ENCODE peak calls at places on chromosomes 4 and X, in six cellular contexts. M is H1, H is SK-N-SH, V is K562, O is HepG2, K is GM12878. I is an unnamed sample.

GRCh38 chrX:7120578-7121219 is 26.8 kb upstream of the STS start:
- DNase-seq in M (no peak), H (no peak), V (no peak), O (peak), K (no peak), I (no peak)

GRCh38 chr4:186666750-186667149 is 56.9 kb downstream of the FAT1 start:
- DNase-seq in M (no peak), H (no peak), V (no peak), O (no peak), K (no peak), I (no peak)

GRCh38 chrX:135484636-135485289 is 35.7 kb upstream of the INTS6L start:
- DNase-seq in M (no peak), H (peak), V (peak), O (peak), K (no peak), I (peak)

GRCh38 chr4:168693750-168694470 is 197.1 kb downstream of the PALLD start:
- DNase-seq in M (no peak), H (no peak), V (no peak), O (no peak), K (no peak), I (no peak)

GRCh38 chrX:50697691-50698090 is 116.3 kb downstream of the SHROOM4 start:
- DNase-seq in M (no peak), H (no peak), V (no peak), O (no peak), K (no peak), I (no peak)

GRCh38 chr4:153927546-153927945 is 138.7 kb upstream of the SFRP2 start:
- DNase-seq in M (no peak), H (no peak), V (no peak), O (no peak), K (no peak), I (no peak)

GRCh38 chr4:1087371-1087770 is 26.0 kb downstream of the RNF212 start:
- DNase-seq in M (no peak), H (no peak), V (no peak), O (no peak), K (no peak), I (no peak)

GRCh38 chr4:158295053-158295452 is 84.8 kb downstream of the TMEM144 start:
- DNase-seq in M (no peak), H (no peak), V (no peak), O (peak), K (no peak), I (no peak)

GRCh38 chr4:38396845-38397547 is 267.0 kb upstream of the KLF3 start:
- DNase-seq in M (no peak), H (no peak), V (peak), O (no peak), K (no peak), I (no peak)

DNA sequence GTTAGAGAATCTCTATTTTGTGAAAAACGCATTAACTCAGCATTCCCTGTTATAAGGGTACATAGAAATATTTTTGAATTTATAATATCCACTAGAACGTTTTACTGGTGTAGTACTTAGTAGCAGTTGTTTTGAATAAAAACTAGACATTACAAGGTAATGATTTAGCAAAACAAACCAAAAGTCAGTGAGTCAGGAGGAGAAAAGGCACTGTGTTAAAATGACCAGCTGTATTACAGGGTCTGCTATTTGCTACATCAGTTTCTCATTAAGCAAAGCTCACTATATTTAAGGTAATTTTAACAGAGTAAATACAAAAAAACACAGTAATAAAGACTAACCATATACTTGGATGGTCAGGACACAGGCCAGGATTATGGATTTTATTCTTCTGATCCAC is 152.8 kb downstream of the RASL11B start:
- DNase-seq in M (no peak), H (no peak), V (no peak), O (no peak), K (no peak), I (no peak)
- H3K4me3 ChIP-seq in M (no peak), H (no peak), V (no peak), O (no peak), K (no peak), I (no peak)

GRCh38 chr4:56197387-56197786 is 189.9 kb downstream of the AASDH start:
- DNase-seq in M (no peak), H (no peak), V (no peak), O (no peak), K (no peak), I (no peak)
- TF ChIP-seq GABPA in M (no peak), H (no peak), V (no peak), O (no peak), K (no peak), I (no peak)

DNA sequence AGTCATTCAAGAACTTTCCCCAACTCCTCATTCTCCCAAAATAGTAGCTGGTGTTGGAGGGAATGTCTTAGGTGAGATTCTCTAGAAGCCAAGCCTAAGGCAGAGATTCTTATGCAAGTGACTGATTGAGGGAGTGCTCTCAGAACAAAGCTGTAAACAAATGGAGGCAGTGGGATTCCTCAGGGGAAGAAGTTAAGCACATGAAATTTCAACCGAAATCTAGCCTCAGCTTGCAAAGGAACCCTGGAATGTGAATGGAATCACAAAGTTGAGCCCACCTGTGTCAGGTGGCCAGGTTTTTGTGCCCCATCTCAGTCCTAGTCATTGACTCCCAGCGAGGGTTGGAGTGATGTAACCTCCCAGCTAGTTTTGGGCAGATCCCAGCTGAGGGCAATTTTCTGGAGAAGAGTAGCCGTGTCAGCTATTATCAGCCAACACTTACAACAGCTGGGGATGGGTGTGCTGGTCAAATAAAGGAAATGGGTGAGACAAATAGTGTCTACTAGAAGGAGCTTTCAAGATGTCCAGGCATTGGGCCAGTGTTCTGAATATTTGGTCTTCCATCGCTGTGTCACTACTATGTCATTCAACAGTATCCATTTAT is 29.7 kb upstream of the FGF2 start:
- DNase-seq in M (peak), H (no peak), V (peak), O (no peak), K (no peak), I (no peak)
- H3K4me3 ChIP-seq in M (no peak), H (no peak), V (no peak), O (no peak), K (no peak), I (no peak)

DNA sequence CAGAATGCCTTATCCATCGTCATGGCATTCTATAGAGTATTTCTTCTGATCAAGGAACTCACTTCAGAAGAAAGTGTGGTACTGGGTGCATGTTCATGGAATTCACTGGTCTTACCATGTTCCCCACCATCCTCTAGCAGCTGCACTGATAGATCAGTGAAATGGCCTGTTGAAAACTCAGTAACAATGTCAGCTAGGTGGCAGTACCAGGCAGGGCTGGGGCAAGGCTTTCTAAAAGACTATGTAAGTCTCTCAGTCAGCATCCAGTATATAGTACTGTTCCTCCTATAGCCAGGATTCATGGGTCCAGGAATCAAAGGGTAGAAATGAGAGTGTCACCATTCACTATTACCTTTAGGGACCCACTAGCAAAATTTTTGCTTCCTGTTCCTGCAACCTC is 15.8 kb upstream of the LDB2 start:
- DNase-seq in M (no peak), H (peak), V (no peak), O (no peak), K (no peak), I (peak)
- TF ChIP-seq GABPA in M (no peak), H (no peak), V (no peak), O (no peak), K (no peak), I (no peak)

DNA sequence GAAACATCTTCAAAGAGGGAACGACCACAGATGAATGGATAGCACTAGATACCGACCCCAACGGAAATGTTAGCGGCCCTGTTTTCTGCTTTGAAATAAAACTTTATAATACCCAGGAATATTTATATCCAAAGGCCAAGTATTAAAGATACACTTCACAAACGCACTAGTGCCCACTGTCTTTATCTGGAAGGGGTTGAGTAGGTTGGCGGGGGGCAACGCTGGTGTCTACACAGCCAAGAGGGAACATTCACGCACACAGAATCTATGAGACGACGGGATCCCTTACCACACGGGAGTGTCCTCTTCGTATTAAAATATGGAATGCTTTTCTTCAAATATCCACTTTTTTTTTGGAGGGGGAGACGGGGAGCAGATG is 3.3 kb downstream of the HAND2 start:
- DNase-seq in M (no peak), H (peak), V (no peak), O (no peak), K (no peak), I (no peak)
- H3K4me3 ChIP-seq in M (no peak), H (peak), V (peak), O (no peak), K (no peak), I (no peak)

GRCh38 chr4:119130365-119131065 is 5.1 kb upstream of the MYOZ2 start:
- DNase-seq in M (no peak), H (no peak), V (no peak), O (no peak), K (no peak), I (no peak)

GRCh38 chr4:119132306-119132705 is 3.3 kb upstream of the MYOZ2 start:
- DNase-seq in M (no peak), H (no peak), V (no peak), O (no peak), K (no peak), I (no peak)

GRCh38 chr4:119131160-119131559 is 4.5 kb upstream of the MYOZ2 start:
- DNase-seq in M (no peak), H (no peak), V (no peak), O (no peak), K (no peak), I (no peak)

GRCh38 chr4:119124314-119124713 is 11.3 kb upstream of the MYOZ2 start:
- DNase-seq in M (no peak), H (no peak), V (no peak), O (no peak), K (no peak), I (no peak)

GRCh38 chr4:119128125-119128524 is 7.5 kb upstream of the MYOZ2 start:
- DNase-seq in M (no peak), H (no peak), V (no peak), O (no peak), K (no peak), I (no peak)
- TF ChIP-seq GABPA in M (no peak), H (no peak), V (no peak), O (no peak), K (no peak), I (no peak)

GRCh38 chrX:151228935-151229334 is 52.6 kb downstream of the GPR50 start:
- DNase-seq in M (no peak), H (no peak), V (no peak), O (no peak), K (no peak), I (no peak)
- H3K4me3 ChIP-seq in M (no peak), H (no peak), V (no peak), O (no peak), K (no peak), I (no peak)

GRCh38 chr4:79397951-79398350 is 10.1 kb downstream of the GK2 start:
- DNase-seq in M (no peak), H (no peak), V (no peak), O (no peak), K (no peak), I (no peak)
- TF ChIP-seq GABPA in M (no peak), H (no peak), V (no peak), O (no peak), K (no peak), I (no peak)

GRCh38 chrX:34956915-34957314 is 14.3 kb downstream of the FAM47B start:
- DNase-seq in M (no peak), H (no peak), V (no peak), O (no peak), K (no peak), I (no peak)
- H3K4me3 ChIP-seq in M (no peak), H (no peak), V (no peak), O (no peak), K (no peak), I (no peak)